ENCODE peak calls at places on chromosomes 7 and 10, in nine cellular contexts. X is LoVo; J is cardiac fibroblast; I is right cardiac atrium; Q is NCI-H2029; O is DMS79; D is left cardiac atrium; Y is stimulated activated CD4-positive, alpha-beta T cell treated with anti-CD3 and anti-CD28 coated beads, TNF-alpha, amount 100 ng/mL, for 4 hours; E is activated T-cell treated with anti-CD3 and anti-CD28 coated beads for 4 hours. A is an unnamed sample.

GRCh38 chr7:48140001-48140681 is 31.1 kb upstream of the ABCA13 start:
- DNase-seq in X (peak), J (peak), I (no peak), Q (no peak), O (no peak), D (no peak), Y (no peak), E (no peak), A (peak)

GRCh38 chr7:143485500-143485899 is 7.8 kb downstream of the TAS2R41 start:
- DNase-seq in X (no peak), J (peak), I (no peak), Q (no peak), O (no peak), D (no peak), Y (no peak), E (no peak), A (no peak)

GRCh38 chr10:6070647-6071046 is 8.5 kb upstream of the IL2RA start:
- DNase-seq in X (no peak), J (no peak), I (no peak), Q (no peak), O (no peak), D (no peak), Y (no peak), E (peak), A (no peak)

GRCh38 chr7:129906700-129907099 is 46.1 kb downstream of the UBE2H start:
- DNase-seq in X (peak), J (peak), I (no peak), Q (no peak), O (no peak), D (no peak), Y (no peak), E (no peak), A (no peak)

GRCh38 chr10:3380392-3381050 is 207.9 kb upstream of the PITRM1 start:
- DNase-seq in X (no peak), J (no peak), I (no peak), Q (no peak), O (no peak), D (no peak), Y (no peak), E (no peak), A (no peak)

GRCh38 chr7:123769371-123769770 is 20.6 kb upstream of the WASL start:
- DNase-seq in X (peak), J (peak), I (peak), Q (peak), O (no peak), D (peak), Y (no peak), E (no peak), A (no peak)

GRCh38 chr10:51716981-51717380 is 17.6 kb upstream of the CSTF2T start:
- DNase-seq in X (no peak), J (peak), I (no peak), Q (no peak), O (no peak), D (no peak), Y (no peak), E (no peak), A (no peak)

GRCh38 chr7:13532028-13532753 is 457.3 kb downstream of the ETV1 start:
- DNase-seq in X (peak), J (no peak), I (no peak), Q (no peak), O (no peak), D (no peak), Y (no peak), E (no peak), A (no peak)

GRCh38 chr10:62831346-62831745 is 15.2 kb upstream of the EGR2 start:
- DNase-seq in X (no peak), J (peak), I (no peak), Q (no peak), O (no peak), D (no peak), Y (no peak), E (no peak), A (no peak)

GRCh38 chr10:1546431-1547110 is 190.8 kb downstream of the ADARB2 start:
- DNase-seq in X (no peak), J (no peak), I (no peak), Q (no peak), O (no peak), D (no peak), Y (no peak), E (no peak), A (no peak)

GRCh38 chr10:129888784-129889616 is 75.1 kb downstream of the EBF3 start:
- DNase-seq in X (peak), J (peak), I (peak), Q (no peak), O (no peak), D (peak), Y (peak), E (peak), A (peak)

GRCh38 chr10:102186128-102186527 is 33.9 kb downstream of the NOLC1 start:
- DNase-seq in X (no peak), J (peak), I (no peak), Q (no peak), O (no peak), D (no peak), Y (no peak), E (no peak), A (no peak)

GRCh38 chr7:158672975-158673374 is 31.6 kb downstream of the NCAPG2 start:
- DNase-seq in X (no peak), J (peak), I (no peak), Q (no peak), O (no peak), D (no peak), Y (no peak), E (no peak), A (peak)

GRCh38 chr7:98203261-98203963 is 7.8 kb upstream of the BHLHA15 start:
- DNase-seq in X (no peak), J (no peak), I (no peak), Q (no peak), O (no peak), D (no peak), Y (no peak), E (no peak), A (no peak)

GRCh38 chr10:72375173-72375572 is 20.5 kb upstream of the DNAJB12 start:
- DNase-seq in X (no peak), J (no peak), I (no peak), Q (no peak), O (no peak), D (no peak), Y (no peak), E (no peak), A (no peak)

GRCh38 chr10:104072786-104073185 is 12.9 kb downstream of the COL17A1 start:
- DNase-seq in X (no peak), J (no peak), I (no peak), Q (no peak), O (no peak), D (no peak), Y (no peak), E (no peak), A (no peak)

GRCh38 chr7:2928613-2929311 is 84.7 kb upstream of the GNA12 start:
- DNase-seq in X (no peak), J (no peak), I (no peak), Q (peak), O (peak), D (peak), Y (no peak), E (no peak), A (no peak)

GRCh38 chr7:130732980-130733865 is 784 bp downstream of the KLF14 start:
- DNase-seq in X (peak), J (no peak), I (peak), Q (no peak), O (no peak), D (peak), Y (peak), E (peak), A (no peak)

GRCh38 chr10:100888957-100889356 is 23.8 kb upstream of the SLF2 start:
- DNase-seq in X (no peak), J (peak), I (no peak), Q (no peak), O (no peak), D (no peak), Y (no peak), E (no peak), A (no peak)

GRCh38 chr7:121376982-121377381 is 19.1 kb downstream of the FAM3C start:
- DNase-seq in X (no peak), J (no peak), I (no peak), Q (no peak), O (no peak), D (no peak), Y (no peak), E (no peak), A (no peak)

GRCh38 chr7:96495751-96496216 is 173.9 kb upstream of the SLC25A13 start:
- DNase-seq in X (no peak), J (no peak), I (no peak), Q (peak), O (no peak), D (no peak), Y (no peak), E (no peak), A (no peak)

GRCh38 chr7:519429-519973 is at the start of gene PDGFA:
- DNase-seq in X (peak), J (peak), I (peak), Q (peak), O (no peak), D (peak), Y (no peak), E (no peak), A (peak)

GRCh38 chr7:20403356-20403755 is 72.7 kb downstream of the ITGB8 start:
- DNase-seq in X (no peak), J (peak), I (peak), Q (no peak), O (no peak), D (peak), Y (no peak), E (no peak), A (no peak)

GRCh38 chr7:140085447-140085846 is 22.7 kb upstream of the PARP12 start:
- DNase-seq in X (no peak), J (no peak), I (no peak), Q (no peak), O (no peak), D (no peak), Y (no peak), E (no peak), A (no peak)

GRCh38 chr10:132914732-132915131 is 27.6 kb downstream of the CFAP46 start:
- DNase-seq in X (no peak), J (no peak), I (no peak), Q (no peak), O (no peak), D (no peak), Y (no peak), E (no peak), A (no peak)

GRCh38 chr7:108528183-108528712 is 2.3 kb upstream of the PNPLA8 start:
- DNase-seq in X (peak), J (no peak), I (no peak), Q (peak), O (no peak), D (no peak), Y (no peak), E (no peak), A (no peak)

GRCh38 chr10:59126277-59126676 is 50.2 kb upstream of the PHYHIPL start:
- DNase-seq in X (no peak), J (no peak), I (no peak), Q (no peak), O (no peak), D (no peak), Y (no peak), E (no peak), A (no peak)

GRCh38 chr7:1268076-1268815 is 35.6 kb downstream of the UNCX start:
- DNase-seq in X (no peak), J (no peak), I (no peak), Q (no peak), O (no peak), D (no peak), Y (no peak), E (no peak), A (no peak)

GRCh38 chr10:89337493-89337892 is 9.7 kb downstream of the IFIT3 start:
- DNase-seq in X (peak), J (peak), I (no peak), Q (no peak), O (no peak), D (no peak), Y (no peak), E (no peak), A (peak)

GRCh38 chr10:43981696-43982095 is 333.0 kb upstream of the ZNF32 start:
- DNase-seq in X (no peak), J (no peak), I (no peak), Q (no peak), O (no peak), D (no peak), Y (no peak), E (no peak), A (no peak)

GRCh38 chr7:30764030-30764991 is 6.9 kb upstream of the MINDY4 start:
- DNase-seq in X (no peak), J (peak), I (no peak), Q (no peak), O (no peak), D (no peak), Y (no peak), E (no peak), A (peak)

GRCh38 chr7:148620749-148621372 is 30.3 kb downstream of the C7orf33 start:
- DNase-seq in X (peak), J (no peak), I (no peak), Q (no peak), O (no peak), D (no peak), Y (no peak), E (no peak), A (no peak)

GRCh38 chr7:30649717-30650116 is 32.5 kb downstream of the CRHR2 start:
- DNase-seq in X (no peak), J (no peak), I (no peak), Q (no peak), O (no peak), D (no peak), Y (no peak), E (no peak), A (no peak)

GRCh38 chr10:89032141-89032814 is 41.7 kb downstream of the FAS start:
- DNase-seq in X (no peak), J (peak), I (no peak), Q (no peak), O (peak), D (no peak), Y (peak), E (no peak), A (peak)

GRCh38 chr7:45712057-45712689 is 138.0 kb downstream of the ADCY1 start:
- DNase-seq in X (no peak), J (no peak), I (no peak), Q (no peak), O (no peak), D (no peak), Y (no peak), E (no peak), A (no peak)

GRCh38 chr7:23422904-23423303 is 47.4 kb downstream of the IGF2BP3 start:
- DNase-seq in X (no peak), J (no peak), I (no peak), Q (no peak), O (no peak), D (no peak), Y (no peak), E (no peak), A (no peak)